ENCODE peak calls at places on chromosome 14, in eight cellular contexts. I is HTR-8/SVneo; T is nucleus accumbens; L is mucosa of descending colon; S is effector memory CD4-positive, alpha-beta T cell; R is foreskin fibroblast; W is DND-41; K is WTC11. E is an unnamed sample.
A peak's percentile ranks its signal among the peaks of the same experiment; 100 is the strongest.

GRCh38 chr14:65230287-65230728 is 128.0 kb upstream of the MAX start:
- DNase-seq in S (no peak), W (no peak), I (peak; percentile 62), T (peak; percentile 25), R (no peak), L (peak; percentile 35), K (no peak), E (no peak)

GRCh38 chr14:75292016-75292646 is 13.5 kb downstream of the FOS start:
- DNase-seq in R (no peak), K (no peak), S (no peak), L (no peak), W (no peak), T (no peak), I (no peak), E (no peak)

GRCh38 chr14:89309670-89310177 is 107.3 kb downstream of the FOXN3 start:
- DNase-seq in K (no peak), L (no peak), I (no peak), W (no peak), T (no peak), S (no peak), R (no peak), E (no peak)

GRCh38 chr14:96055753-96056508 is 16.8 kb downstream of the C14orf132 start:
- DNase-seq in W (no peak), K (no peak), T (peak; percentile 24), I (no peak), S (no peak), L (no peak), R (no peak), E (no peak)

GRCh38 chr14:62645649-62646048 is 399.6 kb downstream of the KCNH5 start:
- DNase-seq in L (no peak), R (no peak), W (no peak), K (no peak), T (no peak), S (no peak), I (no peak), E (no peak)

GRCh38 chr14:66944872-66945271 is 244.4 kb upstream of the GARIN2 start:
- DNase-seq in I (no peak), S (no peak), R (peak; percentile 16), W (peak; percentile 47), T (no peak), L (peak; percentile 19), K (no peak), E (no peak)

GRCh38 chr14:99887407-99887806 is 94.2 kb downstream of the EML1 start:
- DNase-seq in L (no peak), T (no peak), R (no peak), S (no peak), W (no peak), K (no peak), I (no peak), E (no peak)

GRCh38 chr14:39138450-39138849 is 24.3 kb downstream of the GEMIN2 start:
- DNase-seq in W (no peak), T (no peak), L (no peak), K (no peak), I (no peak), S (no peak), R (no peak), E (no peak)

GRCh38 chr14:100544506-100545141 is 42.6 kb downstream of the BEGAIN start:
- DNase-seq in R (no peak), K (no peak), L (peak; percentile 60), W (no peak), I (no peak), S (no peak), T (no peak), E (no peak)

GRCh38 chr14:54691525-54692260 is 124.8 kb downstream of the SAMD4A start:
- DNase-seq in K (peak; percentile 84), S (peak; percentile 14), T (peak; percentile 20), W (peak; percentile 53), L (peak; percentile 87), R (peak; percentile 58), I (peak; percentile 80), E (no peak)

GRCh38 chr14:75299064-75299463 is 20.4 kb downstream of the FOS start:
- DNase-seq in R (peak; percentile 51), K (no peak), I (no peak), T (no peak), L (no peak), S (no peak), W (no peak), E (no peak)

GRCh38 chr14:64971890-64972785 is at the start of gene RAB15:
- DNase-seq in L (peak; percentile 29), S (peak; percentile 12), R (peak; percentile 14), I (peak; percentile 81), T (no peak), K (peak; percentile 43), W (peak; percentile 71), E (no peak)

GRCh38 chr14:55731881-55732498 is 152.0 kb downstream of the KTN1 start:
- DNase-seq in I (no peak), K (peak; percentile 59), T (no peak), R (no peak), L (peak; percentile 88), S (peak; percentile 7), W (peak; percentile 64), E (no peak)

GRCh38 chr14:92863281-92863680 is 59.7 kb upstream of the CHGA start:
- DNase-seq in W (no peak), I (no peak), L (peak; percentile 39), R (no peak), T (no peak), S (no peak), K (no peak), E (no peak)

GRCh38 chr14:94974422-94974821 is 182.9 kb downstream of the DICER1 start:
- DNase-seq in S (no peak), I (no peak), W (no peak), R (no peak), L (no peak), K (no peak), T (no peak), E (no peak)

GRCh38 chr14:61321385-61322010 is at the start of gene PRKCH:
- DNase-seq in L (peak; percentile 81), R (peak; percentile 14), I (peak; percentile 96), W (peak; percentile 91), S (peak; percentile 74), K (peak; percentile 73), T (peak; percentile 17), E (no peak)

GRCh38 chr14:66701813-66702212 is 193.9 kb downstream of the GPHN start:
- DNase-seq in L (no peak), I (no peak), W (no peak), T (no peak), R (no peak), S (no peak), K (no peak), E (no peak)

GRCh38 chr14:98960617-98961013 is 311.4 kb downstream of the BCL11B start:
- DNase-seq in S (no peak), K (no peak), W (no peak), T (no peak), R (no peak), L (no peak), I (no peak), E (no peak)

GRCh38 chr14:74014299-74014698 is 4.8 kb downstream of the ENTPD5 start:
- DNase-seq in I (no peak), W (no peak), S (no peak), R (no peak), L (no peak), T (no peak), K (no peak), E (no peak)

GRCh38 chr14:97785495-97785894 is 988.3 kb downstream of the VRK1 start:
- DNase-seq in K (no peak), W (no peak), S (no peak), R (no peak), I (no peak), L (no peak), T (no peak), E (no peak)

GRCh38 chr14:100426331-100426730 is 103.2 kb downstream of the SLC25A47 start:
- DNase-seq in L (no peak), K (no peak), W (no peak), S (no peak), I (no peak), T (no peak), R (no peak), E (no peak)

GRCh38 chr14:60647081-60647836 is 2.0 kb downstream of the SIX1 start:
- DNase-seq in L (no peak), I (peak; percentile 87), R (no peak), K (peak; percentile 49), S (no peak), W (no peak), T (no peak), E (no peak)

GRCh38 chr14:29453045-29453444 is 474.6 kb downstream of the PRKD1 start:
- DNase-seq in W (no peak), I (no peak), K (no peak), R (no peak), S (no peak), L (no peak), T (no peak), E (no peak)